ENCODE peak calls at places on chromosomes 16 and 17, in five cellular contexts. One of them, this sample, is unnamed.

GRCh38 chr17:57939797-57940196 is 15.4 kb downstream of the CUEDC1 start:
- DNase-seq in tibial nerve: no peak
- DNase-seq in psoas muscle: no peak
- DNase-seq in lung: no peak
- DNase-seq in OCI-LY7: peak; percentile 95
- DNase-seq in this sample: no peak

GRCh38 chr17:82031885-82032627 is 578 bp downstream of the RAC3 start:
- DNase-seq in tibial nerve: no peak
- DNase-seq in psoas muscle: no peak
- DNase-seq in lung: no peak
- DNase-seq in OCI-LY7: peak; percentile 31
- DNase-seq in this sample: no peak

GRCh38 chr16:10080031-10080772 is 102.0 kb downstream of the GRIN2A start:
- DNase-seq in tibial nerve: no peak
- DNase-seq in psoas muscle: peak; percentile 36
- DNase-seq in lung: no peak
- DNase-seq in OCI-LY7: no peak
- DNase-seq in this sample: peak; percentile 52

GRCh38 chr16:19346335-19346922 is 60.9 kb downstream of the CLEC19A start:
- DNase-seq in tibial nerve: no peak
- DNase-seq in psoas muscle: no peak
- DNase-seq in lung: no peak
- DNase-seq in OCI-LY7: peak; percentile 4
- DNase-seq in this sample: no peak

GRCh38 chr16:85245307-85246172 is 133.3 kb upstream of the CIBAR2 start:
- DNase-seq in tibial nerve: peak; percentile 47
- DNase-seq in psoas muscle: peak; percentile 66
- DNase-seq in lung: peak; percentile 57
- DNase-seq in OCI-LY7: peak; percentile 78
- DNase-seq in this sample: peak; percentile 67

GRCh38 chr16:84687715-84688114 is 12.1 kb upstream of the USP10 start:
- DNase-seq in tibial nerve: no peak
- DNase-seq in psoas muscle: no peak
- DNase-seq in lung: no peak
- DNase-seq in OCI-LY7: peak; percentile 76
- DNase-seq in this sample: no peak

GRCh38 chr17:7001562-7001961 is 5.7 kb downstream of the ALOX12 start:
- DNase-seq in tibial nerve: no peak
- DNase-seq in psoas muscle: no peak
- DNase-seq in lung: no peak
- DNase-seq in OCI-LY7: no peak
- DNase-seq in this sample: no peak

GRCh38 chr17:46770439-46770817 is 48.1 kb downstream of the WNT3 start:
- DNase-seq in tibial nerve: no peak
- DNase-seq in psoas muscle: no peak
- DNase-seq in lung: no peak
- DNase-seq in OCI-LY7: no peak
- DNase-seq in this sample: no peak

GRCh38 chr16:25014500-25015147 is 545 bp downstream of the ARHGAP17 start:
- DNase-seq in tibial nerve: no peak
- DNase-seq in psoas muscle: peak; percentile 51
- DNase-seq in lung: peak; percentile 35
- DNase-seq in OCI-LY7: peak; percentile 42
- DNase-seq in this sample: peak; percentile 74

GRCh38 chr16:4976079-4976478 is 17.9 kb downstream of the SEC14L5 start:
- DNase-seq in tibial nerve: no peak
- DNase-seq in psoas muscle: no peak
- DNase-seq in lung: no peak
- DNase-seq in OCI-LY7: peak; percentile 96
- DNase-seq in this sample: no peak

GRCh38 chr16:58337090-58337444 is 42.2 kb upstream of the PRSS54 start:
- DNase-seq in tibial nerve: no peak
- DNase-seq in psoas muscle: no peak
- DNase-seq in lung: no peak
- DNase-seq in OCI-LY7: peak; percentile 20
- DNase-seq in this sample: no peak

DNA sequence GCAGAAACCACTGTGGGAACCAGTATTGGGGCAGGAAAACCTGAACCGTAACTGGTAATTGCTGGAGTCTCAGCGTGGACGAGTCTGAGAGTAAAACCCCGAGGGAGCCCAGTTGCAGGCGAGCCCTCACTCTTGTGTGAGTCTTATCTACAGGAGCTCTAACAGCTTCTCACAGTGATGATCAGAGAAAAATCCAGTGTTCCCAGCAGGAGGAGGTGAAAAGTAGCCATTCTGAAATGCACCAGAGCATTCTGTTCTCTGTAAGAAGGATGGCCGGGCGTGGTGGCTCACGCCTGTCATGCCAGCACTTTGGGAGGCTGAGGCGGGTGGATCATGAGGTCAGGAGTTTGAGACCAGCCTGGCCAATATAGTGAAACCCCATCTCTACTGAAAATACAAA is 161.2 kb downstream of the COPRS start:
- DNase-seq in tibial nerve: no peak
- DNase-seq in psoas muscle: no peak
- DNase-seq in lung: no peak
- DNase-seq in OCI-LY7: no peak
- DNase-seq in this sample: peak; percentile 44
- H3K4me1 ChIP-seq in tibial nerve: peaks cover 10% of the 10 kb centered on the region
- H3K4me1 ChIP-seq in psoas muscle: peaks cover 6% of the 10 kb centered on the region
- H3K4me1 ChIP-seq in lung: no peaks in the 10 kb centered on the region
- H3K4me1 ChIP-seq in OCI-LY7: no peaks in the 10 kb centered on the region
- H3K4me1 ChIP-seq in this sample: peaks cover 26% of the 10 kb centered on the region

GRCh38 chr17:5874486-5874885 is 195.7 kb upstream of the WSCD1 start:
- DNase-seq in tibial nerve: no peak
- DNase-seq in psoas muscle: peak; percentile 25
- DNase-seq in lung: no peak
- DNase-seq in OCI-LY7: no peak
- DNase-seq in this sample: no peak

GRCh38 chr17:5877948-5878347 is 192.2 kb upstream of the WSCD1 start:
- DNase-seq in tibial nerve: no peak
- DNase-seq in psoas muscle: peak; percentile 50
- DNase-seq in lung: no peak
- DNase-seq in OCI-LY7: no peak
- DNase-seq in this sample: no peak

GRCh38 chr17:5879424-5879823 is 190.8 kb upstream of the WSCD1 start:
- DNase-seq in tibial nerve: no peak
- DNase-seq in psoas muscle: no peak
- DNase-seq in lung: no peak
- DNase-seq in OCI-LY7: no peak
- DNase-seq in this sample: no peak

GRCh38 chr17:5873781-5874180 is 196.4 kb upstream of the WSCD1 start:
- DNase-seq in tibial nerve: no peak
- DNase-seq in psoas muscle: no peak
- DNase-seq in lung: no peak
- DNase-seq in OCI-LY7: no peak
- DNase-seq in this sample: no peak

GRCh38 chr17:5877366-5877765 is 192.8 kb upstream of the WSCD1 start:
- DNase-seq in tibial nerve: no peak
- DNase-seq in psoas muscle: no peak
- DNase-seq in lung: no peak
- DNase-seq in OCI-LY7: no peak
- DNase-seq in this sample: no peak
- H3K27ac ChIP-seq in tibial nerve: no peak overlapping the region
- H3K27ac ChIP-seq in psoas muscle: peak overlapping the region; percentile 38
- H3K27ac ChIP-seq in lung: no peak overlapping the region
- H3K27ac ChIP-seq in OCI-LY7: no peak overlapping the region
- H3K27ac ChIP-seq in this sample: no peak overlapping the region

GRCh38 chr17:22304667-22305303 is 612.5 kb downstream of the KCNJ18 start:
- DNase-seq in tibial nerve: no peak
- DNase-seq in psoas muscle: no peak
- DNase-seq in lung: no peak
- DNase-seq in OCI-LY7: no peak
- DNase-seq in this sample: no peak
- H3K9me3 ChIP-seq in tibial nerve: peaks cover 46% of the 10 kb centered on the region
- H3K9me3 ChIP-seq in psoas muscle: no peaks in the 10 kb centered on the region
- H3K9me3 ChIP-seq in lung: no peaks in the 10 kb centered on the region
- H3K9me3 ChIP-seq in OCI-LY7: no peaks in the 10 kb centered on the region
- H3K9me3 ChIP-seq in this sample: no peaks in the 10 kb centered on the region

GRCh38 chr16:89697616-89698331 is 3.7 kb downstream of the SPATA2L start:
- DNase-seq in tibial nerve: no peak
- DNase-seq in psoas muscle: no peak
- DNase-seq in lung: no peak
- DNase-seq in OCI-LY7: no peak
- DNase-seq in this sample: no peak

GRCh38 chr16:89696598-89697128 is 4.8 kb downstream of the SPATA2L start:
- DNase-seq in tibial nerve: no peak
- DNase-seq in psoas muscle: no peak
- DNase-seq in lung: no peak
- DNase-seq in OCI-LY7: peak; percentile 50
- DNase-seq in this sample: no peak

GRCh38 chr16:89695086-89695874 is 6.2 kb downstream of the SPATA2L start:
- DNase-seq in tibial nerve: no peak
- DNase-seq in psoas muscle: no peak
- DNase-seq in lung: no peak
- DNase-seq in OCI-LY7: no peak
- DNase-seq in this sample: no peak

GRCh38 chr16:89695875-89696597 is 5.5 kb downstream of the SPATA2L start:
- DNase-seq in tibial nerve: no peak
- DNase-seq in psoas muscle: no peak
- DNase-seq in lung: no peak
- DNase-seq in OCI-LY7: no peak
- DNase-seq in this sample: no peak

DNA sequence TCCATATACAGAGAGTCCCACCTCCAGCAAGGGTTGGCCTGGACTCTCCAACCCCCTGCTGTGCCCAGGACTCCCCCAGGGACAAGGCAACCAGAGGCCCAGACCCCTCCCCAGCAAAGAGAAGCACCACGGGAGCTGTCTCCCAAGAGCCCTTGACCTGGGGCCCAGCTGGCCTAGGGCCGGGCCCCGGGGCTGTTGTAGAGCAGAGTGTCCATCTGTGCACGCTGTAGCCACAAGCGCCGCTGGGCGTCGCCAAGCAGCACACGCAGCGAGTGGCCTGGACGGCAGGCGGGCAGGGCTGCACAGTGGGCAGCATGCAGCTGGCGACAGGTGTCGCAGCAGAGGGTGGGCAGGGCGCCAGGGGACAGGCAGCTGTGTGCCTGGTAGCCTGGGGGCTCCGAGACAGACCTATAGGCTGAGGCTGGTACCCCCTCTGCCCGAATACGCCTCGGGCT is 4.3 kb downstream of the SPATA2L start:
- DNase-seq in tibial nerve: no peak
- DNase-seq in psoas muscle: no peak
- DNase-seq in lung: no peak
- DNase-seq in OCI-LY7: no peak
- DNase-seq in this sample: no peak
- H3K4me1 ChIP-seq in tibial nerve: peaks cover 11% of the 10 kb centered on the region
- H3K4me1 ChIP-seq in psoas muscle: peaks cover 20% of the 10 kb centered on the region
- H3K4me1 ChIP-seq in lung: peaks cover 5% of the 10 kb centered on the region
- H3K4me1 ChIP-seq in OCI-LY7: peaks cover 26% of the 10 kb centered on the region
- H3K4me1 ChIP-seq in this sample: peaks cover 8% of the 10 kb centered on the region

GRCh38 chr17:47884905-47885735 is 10.9 kb upstream of the SP2 start:
- DNase-seq in tibial nerve: no peak
- DNase-seq in psoas muscle: no peak
- DNase-seq in lung: no peak
- DNase-seq in OCI-LY7: no peak
- DNase-seq in this sample: no peak
- H3K27ac ChIP-seq in tibial nerve: no peak overlapping the region
- H3K27ac ChIP-seq in psoas muscle: no peak overlapping the region
- H3K27ac ChIP-seq in lung: no peak overlapping the region
- H3K27ac ChIP-seq in OCI-LY7: no peak overlapping the region
- H3K27ac ChIP-seq in this sample: no peak overlapping the region

GRCh38 chr17:76927982-76928381 is 59.8 kb downstream of the MGAT5B start:
- DNase-seq in tibial nerve: no peak
- DNase-seq in psoas muscle: no peak
- DNase-seq in lung: no peak
- DNase-seq in OCI-LY7: no peak
- DNase-seq in this sample: no peak
- H3K9me3 ChIP-seq in tibial nerve: no peaks in the 10 kb centered on the region
- H3K9me3 ChIP-seq in psoas muscle: no peaks in the 10 kb centered on the region
- H3K9me3 ChIP-seq in lung: no peaks in the 10 kb centered on the region
- H3K9me3 ChIP-seq in OCI-LY7: no peaks in the 10 kb centered on the region
- H3K9me3 ChIP-seq in this sample: no peaks in the 10 kb centered on the region

GRCh38 chr16:22204091-22204655 is 1.9 kb upstream of the EEF2K start:
- DNase-seq in tibial nerve: no peak
- DNase-seq in psoas muscle: no peak
- DNase-seq in lung: no peak
- DNase-seq in OCI-LY7: no peak
- DNase-seq in this sample: no peak

GRCh38 chr16:22205577-22206012 is 483 bp upstream of the EEF2K start:
- DNase-seq in tibial nerve: no peak
- DNase-seq in psoas muscle: no peak
- DNase-seq in lung: no peak
- DNase-seq in OCI-LY7: no peak
- DNase-seq in this sample: no peak

GRCh38 chr16:22206013-22206846 is at the start of gene EEF2K:
- DNase-seq in tibial nerve: peak; percentile 86
- DNase-seq in psoas muscle: peak; percentile 94
- DNase-seq in lung: peak; percentile 92
- DNase-seq in OCI-LY7: peak; percentile 94
- DNase-seq in this sample: peak; percentile 96

GRCh38 chr16:22207715-22208360 is 1.8 kb downstream of the EEF2K start:
- DNase-seq in tibial nerve: no peak
- DNase-seq in psoas muscle: no peak
- DNase-seq in lung: no peak
- DNase-seq in OCI-LY7: peak; percentile 43
- DNase-seq in this sample: no peak

GRCh38 chr16:22206847-22207714 is 1.0 kb downstream of the EEF2K start:
- DNase-seq in tibial nerve: peak; percentile 56
- DNase-seq in psoas muscle: peak; percentile 90
- DNase-seq in lung: peak; percentile 82
- DNase-seq in OCI-LY7: peak; percentile 65
- DNase-seq in this sample: peak; percentile 84
- H3K4me1 ChIP-seq in tibial nerve: peaks cover 37% of the 10 kb centered on the region
- H3K4me1 ChIP-seq in psoas muscle: peaks cover 43% of the 10 kb centered on the region
- H3K4me1 ChIP-seq in lung: peaks cover 14% of the 10 kb centered on the region
- H3K4me1 ChIP-seq in OCI-LY7: peaks cover 50% of the 10 kb centered on the region
- H3K4me1 ChIP-seq in this sample: no peaks in the 10 kb centered on the region

DNA sequence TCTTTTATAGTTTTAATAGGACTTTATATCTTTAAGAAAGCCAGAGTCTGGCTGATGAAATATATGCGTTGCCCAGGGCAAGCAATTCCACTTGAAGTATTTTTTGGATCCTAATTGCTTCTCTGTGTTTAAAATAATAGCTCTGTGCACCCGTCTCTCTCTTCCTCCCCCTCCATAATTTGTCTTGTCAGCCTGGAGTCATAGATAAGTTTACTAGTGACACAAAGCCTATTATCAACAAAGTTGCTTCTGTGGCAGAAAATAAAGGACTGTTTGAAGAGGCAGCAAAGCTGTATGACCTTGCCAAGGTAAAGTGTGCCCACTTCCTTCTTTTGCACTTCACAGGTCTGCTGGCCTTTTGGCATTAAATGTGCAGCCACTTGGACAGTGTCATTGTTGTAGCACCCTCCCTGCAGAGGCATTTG is 28.6 kb upstream of the SLC12A3 start:
- DNase-seq in tibial nerve: no peak
- DNase-seq in psoas muscle: no peak
- DNase-seq in lung: no peak
- DNase-seq in OCI-LY7: no peak
- DNase-seq in this sample: no peak
- H3K27ac ChIP-seq in tibial nerve: no peak overlapping the region
- H3K27ac ChIP-seq in psoas muscle: no peak overlapping the region
- H3K27ac ChIP-seq in lung: no peak overlapping the region
- H3K27ac ChIP-seq in OCI-LY7: no peak overlapping the region
- H3K27ac ChIP-seq in this sample: peak overlapping the region; percentile 78